ENCODE peak calls at places on chromosome 19, in six cellular contexts. S, U, H, T, X and Z are unnamed samples.

GRCh38 chr19:14002571-14003278 is 3.4 kb downstream of the RFX1 start:
- DNase-seq in H (no peak), U (peak; percentile 58), T (no peak), S (no peak), X (no peak), Z (no peak)

GRCh38 chr19:34645551-34645950 is 31.4 kb downstream of the SCGB2B2 start:
- DNase-seq in U (no peak), T (no peak), X (no peak), S (no peak), H (no peak), Z (no peak)

GRCh38 chr19:15241259-15241658 is 9.0 kb upstream of the EPHX3 start:
- DNase-seq in X (no peak), H (no peak), T (no peak), S (no peak), U (no peak), Z (no peak)

GRCh38 chr19:15108145-15108844 is 1.1 kb downstream of the SYDE1 start:
- DNase-seq in H (no peak), U (no peak), S (no peak), X (no peak), T (no peak), Z (no peak)

GRCh38 chr19:2503521-2504109 is 27.7 kb downstream of the GADD45B start:
- DNase-seq in U (peak; percentile 88), X (no peak), S (no peak), T (peak; percentile 60), H (peak; percentile 72), Z (peak; percentile 83)

GRCh38 chr19:58558066-58558622 is at the start of gene UBE2M:
- DNase-seq in S (no peak), X (no peak), U (peak; percentile 81), T (peak; percentile 61), H (peak; percentile 59), Z (no peak)

GRCh38 chr19:13984875-13985741 is 21.0 kb downstream of the RFX1 start:
- DNase-seq in X (no peak), U (no peak), H (peak; percentile 39), T (no peak), S (no peak), Z (no peak)

GRCh38 chr19:18194554-18195238 is 1.7 kb downstream of the MPV17L2 start:
- DNase-seq in X (no peak), S (no peak), U (peak; percentile 60), T (no peak), H (peak; percentile 18), Z (peak; percentile 46)

GRCh38 chr19:55646889-55647731 is 902 bp upstream of the CCDC106 start:
- DNase-seq in S (no peak), H (no peak), X (no peak), T (no peak), U (no peak), Z (no peak)

GRCh38 chr19:29873801-29874575 is 62.2 kb downstream of the CCNE1 start:
- DNase-seq in X (no peak), T (no peak), U (no peak), H (no peak), S (no peak), Z (no peak)

GRCh38 chr19:28284389-28284788 is 928.6 kb downstream of the UQCRFS1 start:
- DNase-seq in U (no peak), S (no peak), H (no peak), X (no peak), T (no peak), Z (no peak)

GRCh38 chr19:39410620-39411005 is 1.9 kb upstream of the PLEKHG2 start:
- DNase-seq in H (peak; percentile 35), T (no peak), U (no peak), X (no peak), S (no peak), Z (no peak)